ENCODE peak calls at places on chromosomes 16 and 17, in six cellular contexts. V is mammary epithelial cell, S is PC-9, X is H1, P is HCT116, Q is SK-N-SH. O is an unnamed sample.

GRCh38 chr17:60305141-60305540 is 86.8 kb downstream of the USP32 start:
- DNase-seq in V (peak; percentile 55), S (no peak), X (no peak), P (no peak), Q (no peak), O (peak; percentile 14)

GRCh38 chr16:80449332-80449731 is 91.5 kb upstream of the DYNLRB2 start:
- DNase-seq in V (no peak), S (no peak), X (no peak), P (no peak), Q (no peak), O (no peak)

GRCh38 chr16:30977502-30977901 is 7.5 kb upstream of the HSD3B7 start:
- DNase-seq in V (no peak), S (peak; percentile 21), X (peak; percentile 86), P (no peak), Q (peak; percentile 68), O (no peak)

GRCh38 chr16:83561876-83562275 is 245.9 kb upstream of the HSBP1 start:
- DNase-seq in V (peak; percentile 5), S (no peak), X (no peak), P (no peak), Q (no peak), O (no peak)

GRCh38 chr16:6932871-6933390 is 399.7 kb upstream of the RBFOX1 start:
- DNase-seq in V (no peak), S (no peak), X (no peak), P (no peak), Q (no peak), O (no peak)

GRCh38 chr16:724188-725040 is 1.8 kb downstream of the CCDC78 start:
- DNase-seq in V (no peak), S (peak; percentile 32), X (peak; percentile 43), P (no peak), Q (no peak), O (no peak)

GRCh38 chr17:35568561-35568960 is 7.9 kb upstream of the SLFN14 start:
- DNase-seq in V (peak; percentile 64), S (peak; percentile 43), X (no peak), P (no peak), Q (peak; percentile 27), O (no peak)

GRCh38 chr17:35089846-35090193 is 26.3 kb upstream of the RFFL start:
- DNase-seq in V (peak; percentile 78), S (no peak), X (no peak), P (no peak), Q (no peak), O (no peak)

GRCh38 chr17:76586741-76587487 is 1.3 kb upstream of the ST6GALNAC2 start:
- DNase-seq in V (peak; percentile 73), S (no peak), X (no peak), P (no peak), Q (peak; percentile 65), O (no peak)

GRCh38 chr17:60524463-60525346 is 1.3 kb downstream of the APPBP2 start:
- DNase-seq in V (peak; percentile 22), S (no peak), X (peak; percentile 17), P (no peak), Q (peak; percentile 25), O (no peak)

GRCh38 chr16:82735176-82735575 is 108.4 kb downstream of the CDH13 start:
- DNase-seq in V (no peak), S (no peak), X (no peak), P (no peak), Q (no peak), O (peak; percentile 43)

GRCh38 chr17:35731239-35731931 is at the start of gene RASL10B:
- DNase-seq in V (no peak), S (no peak), X (peak; percentile 85), P (no peak), Q (peak; percentile 93), O (no peak)

GRCh38 chr17:76383645-76384221 is 676 bp upstream of the SPHK1 start:
- DNase-seq in V (no peak), S (no peak), X (peak; percentile 78), P (no peak), Q (peak; percentile 90), O (peak; percentile 50)

GRCh38 chr16:5062790-5063765 is 2.7 kb downstream of the C16orf89 start:
- DNase-seq in V (no peak), S (no peak), X (no peak), P (no peak), Q (no peak), O (no peak)

GRCh38 chr16:50547340-50547865 is 793 bp upstream of the NKD1 start:
- DNase-seq in V (no peak), S (no peak), X (peak; percentile 66), P (peak; percentile 26), Q (peak; percentile 82), O (peak; percentile 69)

GRCh38 chr17:61657338-61657737 is 66.3 kb upstream of the NACA2 start:
- DNase-seq in V (no peak), S (no peak), X (no peak), P (no peak), Q (no peak), O (no peak)

GRCh38 chr16:66519974-66520373 is 29.9 kb downstream of the TK2 start:
- DNase-seq in V (no peak), S (no peak), X (no peak), P (no peak), Q (no peak), O (no peak)

GRCh38 chr16:67917140-67917851 is 14.4 kb downstream of the CTRL start:
- DNase-seq in V (no peak), S (no peak), X (no peak), P (no peak), Q (no peak), O (no peak)

GRCh38 chr17:61846088-61846487 is 17.2 kb downstream of the BRIP1 start:
- DNase-seq in V (no peak), S (no peak), X (no peak), P (no peak), Q (no peak), O (no peak)

GRCh38 chr16:844638-845348 is 44.3 kb upstream of the GNG13 start:
- DNase-seq in V (no peak), S (no peak), X (no peak), P (no peak), Q (no peak), O (no peak)

GRCh38 chr16:30395992-30396560 is 856 bp downstream of the ZNF48 start:
- DNase-seq in V (no peak), S (no peak), X (no peak), P (no peak), Q (peak; percentile 68), O (no peak)

GRCh38 chr17:2926019-2926650 is 129.9 kb downstream of the RAP1GAP2 start:
- DNase-seq in V (peak; percentile 94), S (peak; percentile 47), X (no peak), P (no peak), Q (peak; percentile 69), O (no peak)

GRCh38 chr17:58208344-58208743 is 10.7 kb downstream of the MKS1 start:
- DNase-seq in V (no peak), S (no peak), X (no peak), P (no peak), Q (no peak), O (no peak)

DNA sequence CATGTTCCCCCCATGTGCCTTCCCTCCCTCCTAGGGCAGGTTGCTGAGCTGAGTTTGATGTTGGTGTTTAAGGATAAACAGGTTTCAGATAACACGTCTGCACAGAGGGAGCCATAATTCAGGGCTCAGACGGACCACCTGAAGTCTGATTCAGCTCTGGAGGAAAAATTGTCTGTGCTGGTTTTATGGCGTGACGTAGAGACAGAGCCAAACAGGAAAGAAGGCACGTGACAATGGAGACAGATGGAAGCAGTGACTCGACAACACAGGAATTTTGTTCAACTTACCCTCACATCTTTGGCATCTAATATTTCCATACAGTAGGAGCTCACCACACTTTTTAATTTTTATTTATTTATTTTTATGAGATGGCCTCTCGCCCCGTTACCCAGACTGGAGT is 10.7 kb upstream of the USP10 start:
- DNase-seq in V (peak; percentile 52), S (no peak), X (no peak), P (no peak), Q (no peak), O (no peak)
- H3K4me2 ChIP-seq in V (no peak overlapping the region), S (no peak overlapping the region), X (no peak overlapping the region), P (no peak overlapping the region), Q (no peak overlapping the region), O (no peak overlapping the region)

DNA sequence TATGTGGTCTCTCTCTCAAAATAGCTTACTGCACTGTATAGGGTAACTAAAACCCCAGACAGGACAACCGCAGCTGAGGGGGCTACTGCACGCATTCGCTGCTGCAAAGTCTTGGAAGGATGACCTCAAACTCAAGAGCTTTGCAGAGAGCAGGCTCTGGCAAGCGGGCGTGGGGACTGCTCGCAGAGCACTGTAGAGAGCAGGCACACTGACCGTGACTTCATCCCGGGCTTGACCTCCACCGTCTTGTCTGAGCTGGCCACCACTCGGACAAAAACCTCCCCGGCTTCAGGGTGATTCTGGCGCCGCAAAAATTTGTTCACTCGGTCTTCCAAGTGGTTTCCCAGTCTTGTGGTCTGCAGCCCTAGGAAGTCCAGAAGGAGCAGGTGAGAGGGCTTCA is 22.9 kb upstream of the TRAP1 start:
- DNase-seq in V (no peak), S (no peak), X (no peak), P (no peak), Q (no peak), O (no peak)
- H3K36me3 ChIP-seq in V (peaks cover 24% of the 10 kb centered on the region), S (peaks cover 15% of the 10 kb centered on the region), X (peaks cover 55% of the 10 kb centered on the region), P (peaks cover 24% of the 10 kb centered on the region), Q (peaks cover 75% of the 10 kb centered on the region), O (peaks cover 7% of the 10 kb centered on the region)

GRCh38 chr17:82231562-82232321 is 2.9 kb downstream of the SLC16A3 start:
- DNase-seq in V (no peak), S (peak; percentile 68), X (peak; percentile 85), P (no peak), Q (no peak), O (no peak)
- H4K20me1 ChIP-seq in V (peaks cover 4% of the 10 kb centered on the region), S (peaks cover 46% of the 10 kb centered on the region), X (peaks cover 9% of the 10 kb centered on the region), P (peaks cover 33% of the 10 kb centered on the region), Q (peaks cover 38% of the 10 kb centered on the region), O (no peaks in the 10 kb centered on the region)

GRCh38 chr16:12027091-12027490 is 50.6 kb downstream of the SNX29 start:
- DNase-seq in V (peak; percentile 93), S (peak; percentile 96), X (no peak), P (peak; percentile 21), Q (peak; percentile 14), O (peak; percentile 97)

GRCh38 chr16:12028220-12028619 is 51.7 kb downstream of the SNX29 start:
- DNase-seq in V (no peak), S (no peak), X (no peak), P (no peak), Q (no peak), O (no peak)

GRCh38 chr16:12025472-12025871 is 48.9 kb downstream of the SNX29 start:
- DNase-seq in V (no peak), S (no peak), X (no peak), P (no peak), Q (no peak), O (no peak)

GRCh38 chr16:12025926-12026325 is 49.4 kb downstream of the SNX29 start:
- DNase-seq in V (no peak), S (no peak), X (no peak), P (no peak), Q (no peak), O (no peak)

DNA sequence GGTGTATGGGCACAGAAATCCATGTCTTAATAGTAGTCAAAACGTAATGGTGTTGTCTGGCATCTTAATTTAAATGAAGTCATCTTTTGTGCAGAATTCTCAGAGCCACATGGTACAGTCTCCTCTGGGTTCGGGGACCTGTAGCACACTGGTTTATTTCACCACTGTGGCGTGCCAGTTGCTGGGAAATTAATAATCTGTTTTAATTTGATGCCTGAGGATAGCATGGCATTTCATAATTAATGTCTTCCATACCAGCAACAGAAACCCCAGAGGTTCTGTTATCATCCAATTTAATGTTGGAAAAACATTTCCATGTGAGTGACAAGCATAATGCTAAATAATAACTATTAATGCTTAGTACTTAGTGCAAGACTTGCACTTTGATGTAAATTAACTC is 51.0 kb downstream of the SNX29 start:
- DNase-seq in V (no peak), S (no peak), X (no peak), P (no peak), Q (peak; percentile 65), O (no peak)
- H3K4me2 ChIP-seq in V (peak overlapping the region; percentile 68), S (peak overlapping the region; percentile 87), X (no peak overlapping the region), P (peak overlapping the region; percentile 80), Q (no peak overlapping the region), O (peak overlapping the region; percentile 62)

GRCh38 chr16:48350716-48351115 is 34.5 kb downstream of the SIAH1 start:
- DNase-seq in V (peak; percentile 56), S (no peak), X (no peak), P (no peak), Q (no peak), O (no peak)
- H3K36me3 ChIP-seq in V (peaks cover 16% of the 10 kb centered on the region), S (peaks cover 19% of the 10 kb centered on the region), X (peaks cover 9% of the 10 kb centered on the region), P (peaks cover 11% of the 10 kb centered on the region), Q (peaks cover 34% of the 10 kb centered on the region), O (no peaks in the 10 kb centered on the region)

O was measured in MM.1S.